ENCODE peak calls at places on chromosomes 3 and 15, in six cellular contexts. One of them, this sample, is unnamed.

GRCh38 chr3:197380786-197381185 is 82.4 kb upstream of the DLG1 start:
- DNase-seq in retina: no peak
- DNase-seq in activated T-cell treated with anti-CD3 and anti-CD28 coated beads, Interleukin-2, amount 50 U/mL, for 72 hours: no peak
- DNase-seq in globus pallidus: no peak
- DNase-seq in fibroblast of lung: no peak
- DNase-seq in GM23248: no peak
- DNase-seq in this sample: peak; percentile 77

GRCh38 chr15:77032052-77032646 is 37.2 kb downstream of the PSTPIP1 start:
- DNase-seq in activated T-cell treated with anti-CD3 and anti-CD28 coated beads, Interleukin-2, amount 50 U/mL, for 72 hours: no peak
- DNase-seq in retina: no peak
- DNase-seq in globus pallidus: no peak
- DNase-seq in GM23248: no peak
- DNase-seq in fibroblast of lung: no peak
- DNase-seq in this sample: no peak

GRCh38 chr3:100927775-100928174 is 65.4 kb downstream of the ABI3BP start:
- DNase-seq in activated T-cell treated with anti-CD3 and anti-CD28 coated beads, Interleukin-2, amount 50 U/mL, for 72 hours: no peak
- DNase-seq in retina: no peak
- DNase-seq in fibroblast of lung: no peak
- DNase-seq in GM23248: peak; percentile 58
- DNase-seq in globus pallidus: no peak
- DNase-seq in this sample: peak; percentile 30

GRCh38 chr15:60396964-60397771 is 618 bp downstream of the ANXA2 start:
- DNase-seq in GM23248: peak; percentile 95
- DNase-seq in retina: peak; percentile 66
- DNase-seq in activated T-cell treated with anti-CD3 and anti-CD28 coated beads, Interleukin-2, amount 50 U/mL, for 72 hours: peak; percentile 73
- DNase-seq in fibroblast of lung: peak; percentile 71
- DNase-seq in globus pallidus: no peak
- DNase-seq in this sample: peak; percentile 77

GRCh38 chr3:87987952-87988351 is 70.9 kb downstream of the CGGBP1 start:
- DNase-seq in GM23248: peak; percentile 17
- DNase-seq in globus pallidus: no peak
- DNase-seq in activated T-cell treated with anti-CD3 and anti-CD28 coated beads, Interleukin-2, amount 50 U/mL, for 72 hours: no peak
- DNase-seq in retina: no peak
- DNase-seq in fibroblast of lung: no peak
- DNase-seq in this sample: no peak

GRCh38 chr15:81909229-81910087 is 136.4 kb downstream of the MEX3B start:
- DNase-seq in retina: peak; percentile 29
- DNase-seq in globus pallidus: no peak
- DNase-seq in fibroblast of lung: peak; percentile 61
- DNase-seq in activated T-cell treated with anti-CD3 and anti-CD28 coated beads, Interleukin-2, amount 50 U/mL, for 72 hours: no peak
- DNase-seq in GM23248: no peak
- DNase-seq in this sample: no peak

GRCh38 chr3:14278799-14279705 is 100.4 kb downstream of the LSM3 start:
- DNase-seq in globus pallidus: no peak
- DNase-seq in GM23248: no peak
- DNase-seq in retina: no peak
- DNase-seq in fibroblast of lung: no peak
- DNase-seq in activated T-cell treated with anti-CD3 and anti-CD28 coated beads, Interleukin-2, amount 50 U/mL, for 72 hours: no peak
- DNase-seq in this sample: no peak

GRCh38 chr3:123713211-123713610 is 128.4 kb upstream of the HACD2 start:
- DNase-seq in GM23248: no peak
- DNase-seq in fibroblast of lung: no peak
- DNase-seq in retina: no peak
- DNase-seq in globus pallidus: no peak
- DNase-seq in activated T-cell treated with anti-CD3 and anti-CD28 coated beads, Interleukin-2, amount 50 U/mL, for 72 hours: no peak
- DNase-seq in this sample: no peak

GRCh38 chr3:24487325-24488242 is 7.1 kb downstream of the THRB start:
- DNase-seq in GM23248: no peak
- DNase-seq in retina: no peak
- DNase-seq in fibroblast of lung: no peak
- DNase-seq in globus pallidus: no peak
- DNase-seq in activated T-cell treated with anti-CD3 and anti-CD28 coated beads, Interleukin-2, amount 50 U/mL, for 72 hours: no peak
- DNase-seq in this sample: peak; percentile 83

GRCh38 chr15:60720493-60721231 is 241.7 kb upstream of the ICE2 start:
- DNase-seq in GM23248: no peak
- DNase-seq in activated T-cell treated with anti-CD3 and anti-CD28 coated beads, Interleukin-2, amount 50 U/mL, for 72 hours: peak; percentile 82
- DNase-seq in retina: no peak
- DNase-seq in globus pallidus: no peak
- DNase-seq in fibroblast of lung: no peak
- DNase-seq in this sample: no peak

GRCh38 chr3:80367149-80367548 is 599.4 kb upstream of the ROBO1 start:
- DNase-seq in fibroblast of lung: no peak
- DNase-seq in globus pallidus: no peak
- DNase-seq in GM23248: no peak
- DNase-seq in activated T-cell treated with anti-CD3 and anti-CD28 coated beads, Interleukin-2, amount 50 U/mL, for 72 hours: no peak
- DNase-seq in retina: no peak
- DNase-seq in this sample: no peak

GRCh38 chr3:150721285-150722130 is 17.8 kb upstream of the ERICH6 start:
- DNase-seq in fibroblast of lung: peak; percentile 79
- DNase-seq in retina: peak; percentile 66
- DNase-seq in activated T-cell treated with anti-CD3 and anti-CD28 coated beads, Interleukin-2, amount 50 U/mL, for 72 hours: no peak
- DNase-seq in GM23248: peak; percentile 69
- DNase-seq in globus pallidus: peak; percentile 68
- DNase-seq in this sample: peak; percentile 51

GRCh38 chr3:79835701-79836100 is 67.9 kb upstream of the ROBO1 start:
- DNase-seq in fibroblast of lung: peak; percentile 0
- DNase-seq in retina: no peak
- DNase-seq in globus pallidus: no peak
- DNase-seq in activated T-cell treated with anti-CD3 and anti-CD28 coated beads, Interleukin-2, amount 50 U/mL, for 72 hours: no peak
- DNase-seq in GM23248: no peak
- DNase-seq in this sample: no peak

GRCh38 chr3:16243706-16244490 is 20.8 kb downstream of the DPH3 start:
- DNase-seq in GM23248: peak; percentile 51
- DNase-seq in globus pallidus: no peak
- DNase-seq in retina: no peak
- DNase-seq in fibroblast of lung: peak; percentile 24
- DNase-seq in activated T-cell treated with anti-CD3 and anti-CD28 coated beads, Interleukin-2, amount 50 U/mL, for 72 hours: no peak
- DNase-seq in this sample: no peak

GRCh38 chr3:101091489-101091888 is 98.3 kb upstream of the ABI3BP start:
- DNase-seq in retina: no peak
- DNase-seq in globus pallidus: no peak
- DNase-seq in GM23248: peak; percentile 28
- DNase-seq in fibroblast of lung: no peak
- DNase-seq in activated T-cell treated with anti-CD3 and anti-CD28 coated beads, Interleukin-2, amount 50 U/mL, for 72 hours: no peak
- DNase-seq in this sample: peak; percentile 77

GRCh38 chr3:49357466-49358216 is 512 bp downstream of the GPX1 start:
- DNase-seq in globus pallidus: no peak
- DNase-seq in retina: peak; percentile 50
- DNase-seq in activated T-cell treated with anti-CD3 and anti-CD28 coated beads, Interleukin-2, amount 50 U/mL, for 72 hours: peak; percentile 56
- DNase-seq in fibroblast of lung: peak; percentile 92
- DNase-seq in GM23248: peak; percentile 96
- DNase-seq in this sample: peak; percentile 92

GRCh38 chr3:171851685-171852084 is 8.5 kb downstream of the TMEM212 start:
- DNase-seq in retina: no peak
- DNase-seq in GM23248: no peak
- DNase-seq in globus pallidus: no peak
- DNase-seq in fibroblast of lung: peak; percentile 65
- DNase-seq in activated T-cell treated with anti-CD3 and anti-CD28 coated beads, Interleukin-2, amount 50 U/mL, for 72 hours: no peak
- DNase-seq in this sample: no peak

GRCh38 chr3:71542548-71543370 is 40.8 kb downstream of the FOXP1 start:
- DNase-seq in retina: no peak
- DNase-seq in GM23248: peak; percentile 98
- DNase-seq in activated T-cell treated with anti-CD3 and anti-CD28 coated beads, Interleukin-2, amount 50 U/mL, for 72 hours: no peak
- DNase-seq in fibroblast of lung: peak; percentile 96
- DNase-seq in globus pallidus: peak; percentile 74
- DNase-seq in this sample: peak; percentile 65

GRCh38 chr15:88759872-88760271 is 43.4 kb upstream of the ACAN start:
- DNase-seq in fibroblast of lung: no peak
- DNase-seq in activated T-cell treated with anti-CD3 and anti-CD28 coated beads, Interleukin-2, amount 50 U/mL, for 72 hours: no peak
- DNase-seq in retina: no peak
- DNase-seq in GM23248: no peak
- DNase-seq in globus pallidus: no peak
- DNase-seq in this sample: no peak

GRCh38 chr3:179828738-179829137 is 175.9 kb downstream of the USP13 start:
- DNase-seq in activated T-cell treated with anti-CD3 and anti-CD28 coated beads, Interleukin-2, amount 50 U/mL, for 72 hours: no peak
- DNase-seq in globus pallidus: no peak
- DNase-seq in retina: no peak
- DNase-seq in fibroblast of lung: no peak
- DNase-seq in GM23248: no peak
- DNase-seq in this sample: no peak

GRCh38 chr3:51998774-51999173 is 3.1 kb upstream of the RPL29 start:
- DNase-seq in retina: no peak
- DNase-seq in globus pallidus: no peak
- DNase-seq in activated T-cell treated with anti-CD3 and anti-CD28 coated beads, Interleukin-2, amount 50 U/mL, for 72 hours: no peak
- DNase-seq in fibroblast of lung: no peak
- DNase-seq in GM23248: no peak
- DNase-seq in this sample: no peak

GRCh38 chr3:43534676-43535075 is 87.1 kb downstream of the ANO10 start:
- DNase-seq in activated T-cell treated with anti-CD3 and anti-CD28 coated beads, Interleukin-2, amount 50 U/mL, for 72 hours: no peak
- DNase-seq in retina: no peak
- DNase-seq in globus pallidus: no peak
- DNase-seq in fibroblast of lung: no peak
- DNase-seq in GM23248: no peak
- DNase-seq in this sample: peak; percentile 41

GRCh38 chr3:112561085-112561692 is 573 bp downstream of the ATG3 start:
- DNase-seq in retina: peak; percentile 88
- DNase-seq in fibroblast of lung: peak; percentile 88
- DNase-seq in GM23248: peak; percentile 96
- DNase-seq in activated T-cell treated with anti-CD3 and anti-CD28 coated beads, Interleukin-2, amount 50 U/mL, for 72 hours: peak; percentile 85
- DNase-seq in globus pallidus: peak; percentile 49
- DNase-seq in this sample: peak; percentile 85

GRCh38 chr3:34956511-34956910 is 682.8 kb upstream of the ARPP21 start:
- DNase-seq in GM23248: no peak
- DNase-seq in fibroblast of lung: no peak
- DNase-seq in retina: no peak
- DNase-seq in activated T-cell treated with anti-CD3 and anti-CD28 coated beads, Interleukin-2, amount 50 U/mL, for 72 hours: no peak
- DNase-seq in globus pallidus: no peak
- DNase-seq in this sample: no peak

GRCh38 chr3:26562324-26562723 is 60.2 kb upstream of the LRRC3B start:
- DNase-seq in fibroblast of lung: no peak
- DNase-seq in activated T-cell treated with anti-CD3 and anti-CD28 coated beads, Interleukin-2, amount 50 U/mL, for 72 hours: no peak
- DNase-seq in GM23248: no peak
- DNase-seq in globus pallidus: no peak
- DNase-seq in retina: no peak
- DNase-seq in this sample: no peak

GRCh38 chr3:25429960-25430941 is 2.2 kb downstream of the RARB start:
- DNase-seq in globus pallidus: no peak
- DNase-seq in fibroblast of lung: no peak
- DNase-seq in GM23248: no peak
- DNase-seq in retina: no peak
- DNase-seq in activated T-cell treated with anti-CD3 and anti-CD28 coated beads, Interleukin-2, amount 50 U/mL, for 72 hours: no peak
- DNase-seq in this sample: peak; percentile 57

GRCh38 chr3:65732060-65732933 is 306.4 kb downstream of the MAGI1 start:
- DNase-seq in retina: peak; percentile 69
- DNase-seq in activated T-cell treated with anti-CD3 and anti-CD28 coated beads, Interleukin-2, amount 50 U/mL, for 72 hours: no peak
- DNase-seq in globus pallidus: peak; percentile 72
- DNase-seq in GM23248: peak; percentile 84
- DNase-seq in fibroblast of lung: peak; percentile 71
- DNase-seq in this sample: peak; percentile 52

GRCh38 chr15:61335998-61336648 is 107.0 kb upstream of the RORA start:
- DNase-seq in globus pallidus: no peak
- DNase-seq in activated T-cell treated with anti-CD3 and anti-CD28 coated beads, Interleukin-2, amount 50 U/mL, for 72 hours: no peak
- DNase-seq in fibroblast of lung: no peak
- DNase-seq in GM23248: no peak
- DNase-seq in retina: no peak
- DNase-seq in this sample: no peak

GRCh38 chr3:20747736-20748135 is 561.7 kb upstream of the SGO1 start:
- DNase-seq in activated T-cell treated with anti-CD3 and anti-CD28 coated beads, Interleukin-2, amount 50 U/mL, for 72 hours: no peak
- DNase-seq in retina: no peak
- DNase-seq in GM23248: peak; percentile 9
- DNase-seq in fibroblast of lung: no peak
- DNase-seq in globus pallidus: no peak
- DNase-seq in this sample: no peak

GRCh38 chr3:25566358-25566920 is 98.3 kb downstream of the TOP2B start:
- DNase-seq in GM23248: no peak
- DNase-seq in globus pallidus: no peak
- DNase-seq in retina: no peak
- DNase-seq in fibroblast of lung: no peak
- DNase-seq in activated T-cell treated with anti-CD3 and anti-CD28 coated beads, Interleukin-2, amount 50 U/mL, for 72 hours: no peak
- DNase-seq in this sample: no peak

GRCh38 chr15:32718822-32719716 is 1.3 kb downstream of the GREM1 start:
- DNase-seq in globus pallidus: peak; percentile 30
- DNase-seq in activated T-cell treated with anti-CD3 and anti-CD28 coated beads, Interleukin-2, amount 50 U/mL, for 72 hours: peak; percentile 20
- DNase-seq in GM23248: peak; percentile 75
- DNase-seq in fibroblast of lung: peak; percentile 26
- DNase-seq in retina: peak; percentile 81
- DNase-seq in this sample: peak; percentile 13